ENCODE peak calls at places on chromosomes 6 and 20, in seven cellular contexts. One of them, this sample, is unnamed.

GRCh38 chr6:26629373-26629772 is 30.2 kb downstream of the ZNF322 start:
- DNase-seq in AML-193: peak; percentile 33
- DNase-seq in pulmonary artery endothelial cell: no peak
- DNase-seq in brain microvascular endothelial cell: no peak
- DNase-seq in GM03348: no peak
- DNase-seq in iris pigment epithelial cell: no peak
- DNase-seq in myocyte: no peak
- DNase-seq in this sample: no peak

GRCh38 chr6:144912474-144912873 is 627.3 kb downstream of the UTRN start:
- DNase-seq in AML-193: no peak
- DNase-seq in pulmonary artery endothelial cell: no peak
- DNase-seq in brain microvascular endothelial cell: peak; percentile 38
- DNase-seq in GM03348: peak; percentile 80
- DNase-seq in iris pigment epithelial cell: peak; percentile 90
- DNase-seq in myocyte: peak; percentile 75
- DNase-seq in this sample: no peak

GRCh38 chr6:138757131-138757530 is 16.4 kb upstream of the CCDC28A start:
- DNase-seq in AML-193: no peak
- DNase-seq in pulmonary artery endothelial cell: no peak
- DNase-seq in brain microvascular endothelial cell: no peak
- DNase-seq in GM03348: peak; percentile 31
- DNase-seq in iris pigment epithelial cell: peak; percentile 18
- DNase-seq in myocyte: no peak
- DNase-seq in this sample: no peak

GRCh38 chr6:125953502-125953875 is 3.1 kb upstream of the HINT3 start:
- DNase-seq in AML-193: peak; percentile 24
- DNase-seq in pulmonary artery endothelial cell: no peak
- DNase-seq in brain microvascular endothelial cell: no peak
- DNase-seq in GM03348: no peak
- DNase-seq in iris pigment epithelial cell: no peak
- DNase-seq in myocyte: no peak
- DNase-seq in this sample: no peak

GRCh38 chr6:164825386-164825785 is 484.0 kb downstream of the C6orf118 start:
- DNase-seq in AML-193: no peak
- DNase-seq in pulmonary artery endothelial cell: no peak
- DNase-seq in brain microvascular endothelial cell: no peak
- DNase-seq in GM03348: no peak
- DNase-seq in iris pigment epithelial cell: peak; percentile 5
- DNase-seq in myocyte: peak; percentile 14
- DNase-seq in this sample: no peak

GRCh38 chr20:32829291-32830005 is 9.7 kb downstream of the MAPRE1 start:
- DNase-seq in AML-193: no peak
- DNase-seq in pulmonary artery endothelial cell: no peak
- DNase-seq in brain microvascular endothelial cell: no peak
- DNase-seq in GM03348: peak; percentile 54
- DNase-seq in iris pigment epithelial cell: peak; percentile 50
- DNase-seq in myocyte: no peak
- DNase-seq in this sample: no peak

GRCh38 chr20:25223179-25223661 is 24.7 kb upstream of the PYGB start:
- DNase-seq in AML-193: no peak
- DNase-seq in pulmonary artery endothelial cell: no peak
- DNase-seq in brain microvascular endothelial cell: peak; percentile 98
- DNase-seq in GM03348: peak; percentile 80
- DNase-seq in iris pigment epithelial cell: peak; percentile 98
- DNase-seq in myocyte: peak; percentile 44
- DNase-seq in this sample: no peak

GRCh38 chr6:106059331-106059730 is 26.8 kb upstream of the PRDM1 start:
- DNase-seq in AML-193: no peak
- DNase-seq in pulmonary artery endothelial cell: no peak
- DNase-seq in brain microvascular endothelial cell: no peak
- DNase-seq in GM03348: no peak
- DNase-seq in iris pigment epithelial cell: no peak
- DNase-seq in myocyte: no peak
- DNase-seq in this sample: no peak

GRCh38 chr20:52959125-52959524 is 13.0 kb upstream of the TSHZ2 start:
- DNase-seq in AML-193: no peak
- DNase-seq in pulmonary artery endothelial cell: no peak
- DNase-seq in brain microvascular endothelial cell: no peak
- DNase-seq in GM03348: no peak
- DNase-seq in iris pigment epithelial cell: no peak
- DNase-seq in myocyte: peak; percentile 19
- DNase-seq in this sample: no peak

GRCh38 chr6:33834401-33835392 is 30.9 kb upstream of the MLN start:
- DNase-seq in AML-193: no peak
- DNase-seq in pulmonary artery endothelial cell: no peak
- DNase-seq in brain microvascular endothelial cell: no peak
- DNase-seq in GM03348: no peak
- DNase-seq in iris pigment epithelial cell: no peak
- DNase-seq in myocyte: no peak
- DNase-seq in this sample: no peak

GRCh38 chr20:63979549-63980316 is at the start of gene SAMD10:
- DNase-seq in AML-193: peak; percentile 16
- DNase-seq in pulmonary artery endothelial cell: no peak
- DNase-seq in brain microvascular endothelial cell: no peak
- DNase-seq in GM03348: peak; percentile 53
- DNase-seq in iris pigment epithelial cell: peak; percentile 36
- DNase-seq in myocyte: no peak
- DNase-seq in this sample: no peak

This sample was measured in dorsolateral prefrontal cortex.